ENCODE peak calls at places on chromosomes 13 and 19, in eight cellular contexts. One of them, this sample, is unnamed.

GRCh38 chr19:18594824-18595373 is 6.3 kb downstream of the REX1BD start:
- DNase-seq in ovary: no peak
- DNase-seq in activated CD4-positive, CD25-positive, alpha-beta regulatory T cell: no peak
- DNase-seq in endothelial cell: no peak
- DNase-seq in psoas muscle: no peak
- DNase-seq in stimulated activated CD4-positive, alpha-beta T cell treated with anti-CD3 and anti-CD28 coated beads, TNF-alpha, amount 100 ng/mL, for 24 hours: no peak
- DNase-seq in fibroblast of mammary gland: no peak
- DNase-seq in mucosa of gallbladder: no peak
- DNase-seq in this sample: no peak

GRCh38 chr13:30431269-30431950 is 9.1 kb downstream of the UBE2L5 start:
- DNase-seq in ovary: no peak
- DNase-seq in activated CD4-positive, CD25-positive, alpha-beta regulatory T cell: no peak
- DNase-seq in endothelial cell: no peak
- DNase-seq in psoas muscle: no peak
- DNase-seq in stimulated activated CD4-positive, alpha-beta T cell treated with anti-CD3 and anti-CD28 coated beads, TNF-alpha, amount 100 ng/mL, for 24 hours: no peak
- DNase-seq in fibroblast of mammary gland: peak
- DNase-seq in mucosa of gallbladder: no peak
- DNase-seq in this sample: no peak

GRCh38 chr19:52464798-52465470 is 11.6 kb downstream of the ZNF578 start:
- DNase-seq in ovary: no peak
- DNase-seq in activated CD4-positive, CD25-positive, alpha-beta regulatory T cell: no peak
- DNase-seq in endothelial cell: peak
- DNase-seq in psoas muscle: no peak
- DNase-seq in stimulated activated CD4-positive, alpha-beta T cell treated with anti-CD3 and anti-CD28 coated beads, TNF-alpha, amount 100 ng/mL, for 24 hours: no peak
- DNase-seq in fibroblast of mammary gland: no peak
- DNase-seq in mucosa of gallbladder: no peak
- DNase-seq in this sample: no peak

GRCh38 chr13:110915874-110916670 is 1.2 kb upstream of the ANKRD10 start:
- DNase-seq in ovary: no peak
- DNase-seq in activated CD4-positive, CD25-positive, alpha-beta regulatory T cell: no peak
- DNase-seq in endothelial cell: no peak
- DNase-seq in psoas muscle: no peak
- DNase-seq in stimulated activated CD4-positive, alpha-beta T cell treated with anti-CD3 and anti-CD28 coated beads, TNF-alpha, amount 100 ng/mL, for 24 hours: no peak
- DNase-seq in fibroblast of mammary gland: peak
- DNase-seq in mucosa of gallbladder: no peak
- DNase-seq in this sample: no peak

GRCh38 chr19:21758296-21758695 is 9.1 kb downstream of the ZNF100 start:
- DNase-seq in ovary: no peak
- DNase-seq in activated CD4-positive, CD25-positive, alpha-beta regulatory T cell: no peak
- DNase-seq in endothelial cell: no peak
- DNase-seq in psoas muscle: no peak
- DNase-seq in stimulated activated CD4-positive, alpha-beta T cell treated with anti-CD3 and anti-CD28 coated beads, TNF-alpha, amount 100 ng/mL, for 24 hours: no peak
- DNase-seq in fibroblast of mammary gland: no peak
- DNase-seq in mucosa of gallbladder: no peak
- DNase-seq in this sample: no peak

GRCh38 chr13:113915786-113916329 is 52.0 kb upstream of the GAS6 start:
- DNase-seq in ovary: no peak
- DNase-seq in activated CD4-positive, CD25-positive, alpha-beta regulatory T cell: no peak
- DNase-seq in endothelial cell: no peak
- DNase-seq in psoas muscle: no peak
- DNase-seq in stimulated activated CD4-positive, alpha-beta T cell treated with anti-CD3 and anti-CD28 coated beads, TNF-alpha, amount 100 ng/mL, for 24 hours: no peak
- DNase-seq in fibroblast of mammary gland: no peak
- DNase-seq in mucosa of gallbladder: no peak
- DNase-seq in this sample: no peak

GRCh38 chr13:94188173-94188869 is 291.2 kb downstream of the DCT start:
- DNase-seq in ovary: no peak
- DNase-seq in activated CD4-positive, CD25-positive, alpha-beta regulatory T cell: no peak
- DNase-seq in endothelial cell: no peak
- DNase-seq in psoas muscle: no peak
- DNase-seq in stimulated activated CD4-positive, alpha-beta T cell treated with anti-CD3 and anti-CD28 coated beads, TNF-alpha, amount 100 ng/mL, for 24 hours: no peak
- DNase-seq in fibroblast of mammary gland: no peak
- DNase-seq in mucosa of gallbladder: no peak
- DNase-seq in this sample: no peak

GRCh38 chr13:46743191-46743590 is 53.8 kb downstream of the ESD start:
- DNase-seq in ovary: no peak
- DNase-seq in activated CD4-positive, CD25-positive, alpha-beta regulatory T cell: no peak
- DNase-seq in endothelial cell: no peak
- DNase-seq in psoas muscle: no peak
- DNase-seq in stimulated activated CD4-positive, alpha-beta T cell treated with anti-CD3 and anti-CD28 coated beads, TNF-alpha, amount 100 ng/mL, for 24 hours: no peak
- DNase-seq in fibroblast of mammary gland: no peak
- DNase-seq in mucosa of gallbladder: no peak
- DNase-seq in this sample: no peak

GRCh38 chr13:41835871-41836270 is 125.0 kb downstream of the VWA8 start:
- DNase-seq in ovary: no peak
- DNase-seq in activated CD4-positive, CD25-positive, alpha-beta regulatory T cell: no peak
- DNase-seq in endothelial cell: no peak
- DNase-seq in psoas muscle: no peak
- DNase-seq in stimulated activated CD4-positive, alpha-beta T cell treated with anti-CD3 and anti-CD28 coated beads, TNF-alpha, amount 100 ng/mL, for 24 hours: no peak
- DNase-seq in fibroblast of mammary gland: peak
- DNase-seq in mucosa of gallbladder: no peak
- DNase-seq in this sample: no peak

GRCh38 chr19:48940902-48941301 is 7.4 kb downstream of the DHDH start:
- DNase-seq in ovary: no peak
- DNase-seq in activated CD4-positive, CD25-positive, alpha-beta regulatory T cell: no peak
- DNase-seq in endothelial cell: no peak
- DNase-seq in psoas muscle: no peak
- DNase-seq in stimulated activated CD4-positive, alpha-beta T cell treated with anti-CD3 and anti-CD28 coated beads, TNF-alpha, amount 100 ng/mL, for 24 hours: no peak
- DNase-seq in fibroblast of mammary gland: no peak
- DNase-seq in mucosa of gallbladder: no peak
- DNase-seq in this sample: no peak

GRCh38 chr19:28454083-28454482 is 758.9 kb downstream of the UQCRFS1 start:
- DNase-seq in ovary: no peak
- DNase-seq in activated CD4-positive, CD25-positive, alpha-beta regulatory T cell: no peak
- DNase-seq in endothelial cell: no peak
- DNase-seq in psoas muscle: no peak
- DNase-seq in stimulated activated CD4-positive, alpha-beta T cell treated with anti-CD3 and anti-CD28 coated beads, TNF-alpha, amount 100 ng/mL, for 24 hours: no peak
- DNase-seq in fibroblast of mammary gland: no peak
- DNase-seq in mucosa of gallbladder: no peak
- DNase-seq in this sample: no peak

GRCh38 chr13:41848435-41849255 is 112.3 kb downstream of the VWA8 start:
- DNase-seq in ovary: no peak
- DNase-seq in activated CD4-positive, CD25-positive, alpha-beta regulatory T cell: no peak
- DNase-seq in endothelial cell: no peak
- DNase-seq in psoas muscle: no peak
- DNase-seq in stimulated activated CD4-positive, alpha-beta T cell treated with anti-CD3 and anti-CD28 coated beads, TNF-alpha, amount 100 ng/mL, for 24 hours: no peak
- DNase-seq in fibroblast of mammary gland: peak
- DNase-seq in mucosa of gallbladder: no peak
- DNase-seq in this sample: no peak

GRCh38 chr19:29211562-29212416 is 1.2 kb downstream of the UQCRFS1 start:
- DNase-seq in ovary: no peak
- DNase-seq in activated CD4-positive, CD25-positive, alpha-beta regulatory T cell: no peak
- DNase-seq in endothelial cell: no peak
- DNase-seq in psoas muscle: no peak
- DNase-seq in stimulated activated CD4-positive, alpha-beta T cell treated with anti-CD3 and anti-CD28 coated beads, TNF-alpha, amount 100 ng/mL, for 24 hours: no peak
- DNase-seq in fibroblast of mammary gland: peak
- DNase-seq in mucosa of gallbladder: no peak
- DNase-seq in this sample: no peak

GRCh38 chr19:3025516-3025890 is 3.6 kb downstream of the TLE2 start:
- DNase-seq in ovary: no peak
- DNase-seq in activated CD4-positive, CD25-positive, alpha-beta regulatory T cell: no peak
- DNase-seq in endothelial cell: no peak
- DNase-seq in psoas muscle: no peak
- DNase-seq in stimulated activated CD4-positive, alpha-beta T cell treated with anti-CD3 and anti-CD28 coated beads, TNF-alpha, amount 100 ng/mL, for 24 hours: no peak
- DNase-seq in fibroblast of mammary gland: no peak
- DNase-seq in mucosa of gallbladder: no peak
- DNase-seq in this sample: no peak

GRCh38 chr19:39080431-39080830 is 3.7 kb upstream of the ACP7 start:
- DNase-seq in ovary: no peak
- DNase-seq in activated CD4-positive, CD25-positive, alpha-beta regulatory T cell: no peak
- DNase-seq in endothelial cell: no peak
- DNase-seq in psoas muscle: no peak
- DNase-seq in stimulated activated CD4-positive, alpha-beta T cell treated with anti-CD3 and anti-CD28 coated beads, TNF-alpha, amount 100 ng/mL, for 24 hours: no peak
- DNase-seq in fibroblast of mammary gland: no peak
- DNase-seq in mucosa of gallbladder: no peak
- DNase-seq in this sample: no peak

GRCh38 chr13:97205465-97205864 is 16.7 kb upstream of the MBNL2 start:
- DNase-seq in ovary: no peak
- DNase-seq in activated CD4-positive, CD25-positive, alpha-beta regulatory T cell: no peak
- DNase-seq in endothelial cell: no peak
- DNase-seq in psoas muscle: no peak
- DNase-seq in stimulated activated CD4-positive, alpha-beta T cell treated with anti-CD3 and anti-CD28 coated beads, TNF-alpha, amount 100 ng/mL, for 24 hours: no peak
- DNase-seq in fibroblast of mammary gland: no peak
- DNase-seq in mucosa of gallbladder: no peak
- DNase-seq in this sample: no peak

GRCh38 chr13:76440568-76440967 is 445.6 kb downstream of the KCTD12 start:
- DNase-seq in ovary: no peak
- DNase-seq in activated CD4-positive, CD25-positive, alpha-beta regulatory T cell: no peak
- DNase-seq in endothelial cell: no peak
- DNase-seq in psoas muscle: no peak
- DNase-seq in stimulated activated CD4-positive, alpha-beta T cell treated with anti-CD3 and anti-CD28 coated beads, TNF-alpha, amount 100 ng/mL, for 24 hours: no peak
- DNase-seq in fibroblast of mammary gland: no peak
- DNase-seq in mucosa of gallbladder: no peak
- DNase-seq in this sample: peak

GRCh38 chr13:111906816-111907215 is 160.1 kb upstream of the SOX1 start:
- DNase-seq in ovary: no peak
- DNase-seq in activated CD4-positive, CD25-positive, alpha-beta regulatory T cell: no peak
- DNase-seq in endothelial cell: no peak
- DNase-seq in psoas muscle: no peak
- DNase-seq in stimulated activated CD4-positive, alpha-beta T cell treated with anti-CD3 and anti-CD28 coated beads, TNF-alpha, amount 100 ng/mL, for 24 hours: no peak
- DNase-seq in fibroblast of mammary gland: no peak
- DNase-seq in mucosa of gallbladder: no peak
- DNase-seq in this sample: no peak

This sample was measured in GM06990.